ENCODE peak calls at places on chromosome 9, in four cellular contexts. One of them, this sample, is unnamed.
A peak's percentile ranks its signal among the peaks of the same experiment; 100 is the strongest.

GRCh38 chr9:96217756-96218693 is 84.0 kb downstream of the HSD17B3 start:
- DNase-seq in foreskin fibroblast: peak; percentile 43
- DNase-seq in NT2/D1: peak; percentile 56
- DNase-seq in cardiac muscle cell: peak; percentile 87
- DNase-seq in this sample: peak; percentile 87

GRCh38 chr9:42852133-42852532 is 668.7 kb downstream of the SPATA31A6 start:
- DNase-seq in cardiac muscle cell: peak; percentile 58
- DNase-seq in foreskin fibroblast: peak; percentile 33
- DNase-seq in NT2/D1: peak; percentile 50
- DNase-seq in this sample: peak; percentile 64

GRCh38 chr9:130266236-130267098 is 907 bp downstream of the HMCN2 start:
- DNase-seq in NT2/D1: no peak
- DNase-seq in foreskin fibroblast: no peak
- DNase-seq in cardiac muscle cell: no peak
- DNase-seq in this sample: no peak

GRCh38 chr9:126695186-126696090 is 81.7 kb downstream of the LMX1B start:
- DNase-seq in foreskin fibroblast: no peak
- DNase-seq in NT2/D1: no peak
- DNase-seq in cardiac muscle cell: no peak
- DNase-seq in this sample: no peak

GRCh38 chr9:12958279-12958678 is 183.5 kb downstream of the LURAP1L start:
- DNase-seq in cardiac muscle cell: no peak
- DNase-seq in foreskin fibroblast: no peak
- DNase-seq in NT2/D1: no peak
- DNase-seq in this sample: no peak

GRCh38 chr9:76692448-76693129 is 71.6 kb upstream of the PCA3 start:
- DNase-seq in foreskin fibroblast: no peak
- DNase-seq in cardiac muscle cell: no peak
- DNase-seq in NT2/D1: no peak
- DNase-seq in this sample: no peak

GRCh38 chr9:122941560-122942234 is 877 bp downstream of the RABGAP1 start:
- DNase-seq in cardiac muscle cell: peak; percentile 52
- DNase-seq in foreskin fibroblast: peak; percentile 27
- DNase-seq in NT2/D1: no peak
- DNase-seq in this sample: no peak

GRCh38 chr9:127916665-127917581 is at the start of gene ST6GALNAC4:
- DNase-seq in foreskin fibroblast: peak; percentile 90
- DNase-seq in cardiac muscle cell: peak; percentile 95
- DNase-seq in NT2/D1: peak; percentile 80
- DNase-seq in this sample: peak; percentile 96

GRCh38 chr9:71987471-71988371 is 72.7 kb downstream of the C9orf57 start:
- DNase-seq in NT2/D1: no peak
- DNase-seq in cardiac muscle cell: no peak
- DNase-seq in foreskin fibroblast: no peak
- DNase-seq in this sample: no peak

GRCh38 chr9:129291041-129291501 is 113.0 kb upstream of the IER5L start:
- DNase-seq in cardiac muscle cell: no peak
- DNase-seq in NT2/D1: no peak
- DNase-seq in foreskin fibroblast: no peak
- DNase-seq in this sample: no peak

GRCh38 chr9:72315089-72315509 is 49.9 kb downstream of the ZFAND5 start:
- DNase-seq in NT2/D1: no peak
- DNase-seq in foreskin fibroblast: no peak
- DNase-seq in cardiac muscle cell: peak; percentile 8
- DNase-seq in this sample: peak; percentile 68

GRCh38 chr9:85600675-85601263 is 141.0 kb downstream of the AGTPBP1 start:
- DNase-seq in cardiac muscle cell: no peak
- DNase-seq in NT2/D1: peak; percentile 20
- DNase-seq in foreskin fibroblast: peak; percentile 1
- DNase-seq in this sample: no peak

GRCh38 chr9:31364171-31364570 is 1020.3 kb upstream of the ACO1 start:
- DNase-seq in foreskin fibroblast: no peak
- DNase-seq in cardiac muscle cell: no peak
- DNase-seq in NT2/D1: no peak
- DNase-seq in this sample: no peak

GRCh38 chr9:9257999-9258398 is 1354.8 kb downstream of the PTPRD start:
- DNase-seq in cardiac muscle cell: no peak
- DNase-seq in foreskin fibroblast: no peak
- DNase-seq in NT2/D1: no peak
- DNase-seq in this sample: no peak

GRCh38 chr9:68545033-68545705 is 4.5 kb upstream of the TMEM252 start:
- DNase-seq in foreskin fibroblast: no peak
- DNase-seq in NT2/D1: no peak
- DNase-seq in cardiac muscle cell: no peak
- DNase-seq in this sample: no peak

GRCh38 chr9:224540-225520 is 10.2 kb downstream of the DOCK8 start:
- DNase-seq in cardiac muscle cell: no peak
- DNase-seq in foreskin fibroblast: no peak
- DNase-seq in NT2/D1: no peak
- DNase-seq in this sample: no peak

GRCh38 chr9:21461377-21461776 is 20.7 kb downstream of the IFNE start:
- DNase-seq in NT2/D1: no peak
- DNase-seq in foreskin fibroblast: no peak
- DNase-seq in cardiac muscle cell: no peak
- DNase-seq in this sample: no peak

GRCh38 chr9:2024888-2025781 is 10.0 kb downstream of the SMARCA2 start:
- DNase-seq in foreskin fibroblast: no peak
- DNase-seq in cardiac muscle cell: no peak
- DNase-seq in NT2/D1: no peak
- DNase-seq in this sample: peak; percentile 65

GRCh38 chr9:100515578-100516494 is 42.9 kb downstream of the TMEFF1 start:
- DNase-seq in foreskin fibroblast: peak; percentile 10
- DNase-seq in cardiac muscle cell: peak; percentile 40
- DNase-seq in NT2/D1: no peak
- DNase-seq in this sample: no peak

GRCh38 chr9:130707225-130707976 is 13.8 kb downstream of the EXOSC2 start:
- DNase-seq in NT2/D1: peak; percentile 44
- DNase-seq in foreskin fibroblast: peak; percentile 52
- DNase-seq in cardiac muscle cell: peak; percentile 73
- DNase-seq in this sample: peak; percentile 77

GRCh38 chr9:14313378-14313940 is 482 bp downstream of the NFIB start:
- DNase-seq in NT2/D1: peak; percentile 30
- DNase-seq in foreskin fibroblast: peak; percentile 12
- DNase-seq in cardiac muscle cell: peak; percentile 68
- DNase-seq in this sample: peak; percentile 37

GRCh38 chr9:132042324-132042723 is 37.3 kb downstream of the MED27 start:
- DNase-seq in cardiac muscle cell: no peak
- DNase-seq in NT2/D1: no peak
- DNase-seq in foreskin fibroblast: peak; percentile 96
- DNase-seq in this sample: no peak

GRCh38 chr9:137534256-137535119 is 15.7 kb downstream of the PNPLA7 start:
- DNase-seq in cardiac muscle cell: peak; percentile 72
- DNase-seq in NT2/D1: peak; percentile 50
- DNase-seq in foreskin fibroblast: peak; percentile 42
- DNase-seq in this sample: peak; percentile 68

GRCh38 chr9:87647114-87647513 is 78.8 kb upstream of the CTSL start:
- DNase-seq in cardiac muscle cell: no peak
- DNase-seq in NT2/D1: no peak
- DNase-seq in foreskin fibroblast: no peak
- DNase-seq in this sample: no peak

GRCh38 chr9:75798484-75798883 is 92.0 kb upstream of the PCSK5 start:
- DNase-seq in foreskin fibroblast: no peak
- DNase-seq in cardiac muscle cell: no peak
- DNase-seq in NT2/D1: no peak
- DNase-seq in this sample: no peak

GRCh38 chr9:16869961-16870605 is 387 bp downstream of the BNC2 start:
- DNase-seq in NT2/D1: no peak
- DNase-seq in cardiac muscle cell: peak; percentile 26
- DNase-seq in foreskin fibroblast: peak; percentile 18
- DNase-seq in this sample: peak; percentile 25

GRCh38 chr9:97382099-97382718 is 29.7 kb upstream of the TDRD7 start:
- DNase-seq in cardiac muscle cell: no peak
- DNase-seq in NT2/D1: no peak
- DNase-seq in foreskin fibroblast: no peak
- DNase-seq in this sample: no peak

GRCh38 chr9:4519604-4520003 is 29.3 kb downstream of the SLC1A1 start:
- DNase-seq in foreskin fibroblast: no peak
- DNase-seq in cardiac muscle cell: no peak
- DNase-seq in NT2/D1: no peak
- DNase-seq in this sample: no peak

GRCh38 chr9:68705636-68706578 is 867 bp downstream of the PIP5K1B start:
- DNase-seq in cardiac muscle cell: peak; percentile 35
- DNase-seq in NT2/D1: no peak
- DNase-seq in foreskin fibroblast: no peak
- DNase-seq in this sample: peak; percentile 48

GRCh38 chr9:91162311-91162710 is 199.4 kb downstream of the AUH start:
- DNase-seq in NT2/D1: no peak
- DNase-seq in foreskin fibroblast: peak; percentile 68
- DNase-seq in cardiac muscle cell: no peak
- DNase-seq in this sample: no peak

GRCh38 chr9:112043423-112043822 is 131.7 kb downstream of the SUSD1 start:
- DNase-seq in foreskin fibroblast: no peak
- DNase-seq in cardiac muscle cell: no peak
- DNase-seq in NT2/D1: no peak
- DNase-seq in this sample: no peak
- H3K4me3 ChIP-seq in foreskin fibroblast: no peak overlapping the region
- H3K4me3 ChIP-seq in cardiac muscle cell: no peak overlapping the region
- H3K4me3 ChIP-seq in NT2/D1: no peak overlapping the region
- H3K4me3 ChIP-seq in this sample: no peak overlapping the region

GRCh38 chr9:93118863-93119702 is 15.0 kb downstream of the NINJ1 start:
- DNase-seq in cardiac muscle cell: no peak
- DNase-seq in NT2/D1: no peak
- DNase-seq in foreskin fibroblast: no peak
- DNase-seq in this sample: no peak
- H3K4me3 ChIP-seq in cardiac muscle cell: no peak overlapping the region
- H3K4me3 ChIP-seq in NT2/D1: no peak overlapping the region
- H3K4me3 ChIP-seq in foreskin fibroblast: no peak overlapping the region
- H3K4me3 ChIP-seq in this sample: no peak overlapping the region

GRCh38 chr9:124419832-124420489 is 4.7 kb upstream of the PSMB7 start:
- DNase-seq in NT2/D1: no peak
- DNase-seq in foreskin fibroblast: no peak
- DNase-seq in cardiac muscle cell: no peak
- DNase-seq in this sample: no peak

GRCh38 chr9:124415102-124415851 is at the start of gene PSMB7:
- DNase-seq in cardiac muscle cell: peak; percentile 99
- DNase-seq in foreskin fibroblast: peak; percentile 90
- DNase-seq in NT2/D1: peak; percentile 98
- DNase-seq in this sample: peak; percentile 99

GRCh38 chr9:124414612-124415011 is 630 bp downstream of the PSMB7 start:
- DNase-seq in foreskin fibroblast: no peak
- DNase-seq in NT2/D1: no peak
- DNase-seq in cardiac muscle cell: no peak
- DNase-seq in this sample: no peak

GRCh38 chr9:124412228-124412575 is 3.0 kb downstream of the PSMB7 start:
- DNase-seq in foreskin fibroblast: no peak
- DNase-seq in NT2/D1: no peak
- DNase-seq in cardiac muscle cell: no peak
- DNase-seq in this sample: no peak

GRCh38 chr9:124415852-124416484 is 726 bp upstream of the PSMB7 start:
- DNase-seq in NT2/D1: no peak
- DNase-seq in cardiac muscle cell: peak; percentile 17
- DNase-seq in foreskin fibroblast: no peak
- DNase-seq in this sample: peak; percentile 60
- H3K4me3 ChIP-seq in NT2/D1: no peak overlapping the region
- H3K4me3 ChIP-seq in cardiac muscle cell: peak overlapping the region; percentile 81
- H3K4me3 ChIP-seq in foreskin fibroblast: peak overlapping the region; percentile 99
- H3K4me3 ChIP-seq in this sample: peak overlapping the region; percentile 97

GRCh38 chr9:38619556-38620447 is 594 bp downstream of the ANKRD18A start:
- DNase-seq in foreskin fibroblast: no peak
- DNase-seq in NT2/D1: no peak
- DNase-seq in cardiac muscle cell: peak; percentile 24
- DNase-seq in this sample: no peak
- H3K4me3 ChIP-seq in foreskin fibroblast: no peak overlapping the region
- H3K4me3 ChIP-seq in NT2/D1: peak overlapping the region; percentile 78
- H3K4me3 ChIP-seq in cardiac muscle cell: peak overlapping the region; percentile 67
- H3K4me3 ChIP-seq in this sample: peak overlapping the region; percentile 74

GRCh38 chr9:89426389-89426961 is 71.4 kb downstream of the SEMA4D start:
- DNase-seq in cardiac muscle cell: no peak
- DNase-seq in NT2/D1: no peak
- DNase-seq in foreskin fibroblast: no peak
- DNase-seq in this sample: no peak
- H3K4me3 ChIP-seq in cardiac muscle cell: no peak overlapping the region
- H3K4me3 ChIP-seq in NT2/D1: no peak overlapping the region
- H3K4me3 ChIP-seq in foreskin fibroblast: no peak overlapping the region
- H3K4me3 ChIP-seq in this sample: no peak overlapping the region

DNA sequence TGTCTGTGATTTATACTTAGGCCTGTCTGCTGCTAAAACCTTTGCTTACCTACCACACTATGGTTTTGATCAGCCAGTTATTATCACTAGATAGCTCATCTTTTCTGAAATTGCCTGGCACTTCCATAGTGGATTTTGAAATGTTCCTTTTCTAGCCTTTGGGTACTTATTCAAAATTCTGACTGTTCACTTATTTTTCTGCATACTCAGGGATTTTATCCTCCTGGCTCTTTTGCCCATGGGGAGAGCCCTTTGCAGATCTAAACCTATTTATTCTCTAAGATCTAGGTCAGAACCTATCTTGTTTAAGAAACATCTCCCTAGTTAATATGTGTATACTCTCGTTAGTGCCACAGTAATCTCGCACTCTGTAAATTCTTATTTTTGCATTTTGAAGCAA is 103.5 kb upstream of the C9orf72 start:
- DNase-seq in foreskin fibroblast: no peak
- DNase-seq in NT2/D1: no peak
- DNase-seq in cardiac muscle cell: no peak
- DNase-seq in this sample: no peak
- H3K4me3 ChIP-seq in foreskin fibroblast: no peak overlapping the region
- H3K4me3 ChIP-seq in NT2/D1: no peak overlapping the region
- H3K4me3 ChIP-seq in cardiac muscle cell: no peak overlapping the region
- H3K4me3 ChIP-seq in this sample: no peak overlapping the region

GRCh38 chr9:77926314-77926959 is 105.2 kb downstream of the GNAQ start:
- DNase-seq in cardiac muscle cell: no peak
- DNase-seq in NT2/D1: no peak
- DNase-seq in foreskin fibroblast: peak; percentile 47
- DNase-seq in this sample: no peak
- H3K4me3 ChIP-seq in cardiac muscle cell: no peak overlapping the region
- H3K4me3 ChIP-seq in NT2/D1: no peak overlapping the region
- H3K4me3 ChIP-seq in foreskin fibroblast: no peak overlapping the region
- H3K4me3 ChIP-seq in this sample: no peak overlapping the region

GRCh38 chr9:34046784-34047379 is 1.8 kb downstream of the UBAP2 start:
- DNase-seq in foreskin fibroblast: no peak
- DNase-seq in cardiac muscle cell: no peak
- DNase-seq in NT2/D1: no peak
- DNase-seq in this sample: no peak
- H3K4me3 ChIP-seq in foreskin fibroblast: peak overlapping the region; percentile 93
- H3K4me3 ChIP-seq in cardiac muscle cell: peak overlapping the region; percentile 88
- H3K4me3 ChIP-seq in NT2/D1: peak overlapping the region; percentile 98
- H3K4me3 ChIP-seq in this sample: no peak overlapping the region

GRCh38 chr9:121122450-121123032 is 47.8 kb downstream of the CNTRL start:
- DNase-seq in cardiac muscle cell: no peak
- DNase-seq in NT2/D1: no peak
- DNase-seq in foreskin fibroblast: no peak
- DNase-seq in this sample: no peak
- H3K4me3 ChIP-seq in cardiac muscle cell: peak overlapping the region; percentile 37
- H3K4me3 ChIP-seq in NT2/D1: no peak overlapping the region
- H3K4me3 ChIP-seq in foreskin fibroblast: peak overlapping the region; percentile 69
- H3K4me3 ChIP-seq in this sample: no peak overlapping the region

GRCh38 chr9:35500130-35500748 is 10.3 kb downstream of the RUSC2 start:
- DNase-seq in NT2/D1: no peak
- DNase-seq in foreskin fibroblast: no peak
- DNase-seq in cardiac muscle cell: no peak
- DNase-seq in this sample: no peak
- H3K4me3 ChIP-seq in NT2/D1: no peak overlapping the region
- H3K4me3 ChIP-seq in foreskin fibroblast: no peak overlapping the region
- H3K4me3 ChIP-seq in cardiac muscle cell: no peak overlapping the region
- H3K4me3 ChIP-seq in this sample: no peak overlapping the region